ENCODE peak calls at places on chromosomes 7 and 10, in nine cellular contexts. R, C, F, X, P, Q, B, M and Z are unnamed samples.

GRCh38 chr10:118916777-118917176 is 112.7 kb upstream of the NANOS1 start:
- DNase-seq in R (no peak), C (no peak), F (no peak), X (no peak), P (no peak), Q (no peak), B (no peak), M (no peak), Z (no peak)

GRCh38 chr7:131012477-131013031 is 278.5 kb upstream of the KLF14 start:
- DNase-seq in R (no peak), C (no peak), F (no peak), X (no peak), P (no peak), Q (peak; percentile 69), B (no peak), M (no peak), Z (peak; percentile 35)

GRCh38 chr10:100507357-100507732 is 12.3 kb downstream of the SEC31B start:
- DNase-seq in R (no peak), C (no peak), F (no peak), X (no peak), P (no peak), Q (no peak), B (no peak), M (no peak), Z (no peak)

GRCh38 chr7:156027821-156028220 is 215.6 kb upstream of the SHH start:
- DNase-seq in R (no peak), C (no peak), F (no peak), X (no peak), P (no peak), Q (no peak), B (no peak), M (no peak), Z (no peak)

GRCh38 chr7:15692621-15693020 is 6.1 kb upstream of the MEOX2 start:
- DNase-seq in R (no peak), C (no peak), F (no peak), X (no peak), P (no peak), Q (no peak), B (no peak), M (no peak), Z (no peak)

GRCh38 chr7:14377646-14378266 is 388.3 kb upstream of the ETV1 start:
- DNase-seq in R (no peak), C (no peak), F (no peak), X (no peak), P (no peak), Q (peak; percentile 61), B (no peak), M (no peak), Z (no peak)

GRCh38 chr7:72213769-72214168 is 198.4 kb downstream of the CALN1 start:
- DNase-seq in R (no peak), C (no peak), F (no peak), X (no peak), P (no peak), Q (no peak), B (no peak), M (no peak), Z (no peak)

GRCh38 chr10:77230194-77230593 is 407.4 kb downstream of the KCNMA1 start:
- DNase-seq in R (no peak), C (no peak), F (no peak), X (no peak), P (no peak), Q (peak; percentile 43), B (no peak), M (no peak), Z (peak; percentile 50)

GRCh38 chr10:58291538-58292174 is 22.7 kb downstream of the CISD1 start:
- DNase-seq in R (no peak), C (peak; percentile 19), F (peak; percentile 41), X (no peak), P (no peak), Q (peak; percentile 61), B (peak; percentile 55), M (peak; percentile 57), Z (peak; percentile 61)

GRCh38 chr7:37248396-37248836 is 200.2 kb downstream of the ELMO1 start:
- DNase-seq in R (no peak), C (no peak), F (peak; percentile 10), X (no peak), P (peak; percentile 77), Q (no peak), B (peak; percentile 6), M (no peak), Z (no peak)

GRCh38 chr7:2095533-2095932 is 137.2 kb downstream of the MAD1L1 start:
- DNase-seq in R (no peak), C (no peak), F (peak; percentile 56), X (no peak), P (no peak), Q (no peak), B (no peak), M (no peak), Z (no peak)

GRCh38 chr7:41938371-41938770 is 235.5 kb upstream of the INHBA start:
- DNase-seq in R (no peak), C (no peak), F (no peak), X (no peak), P (no peak), Q (no peak), B (no peak), M (no peak), Z (no peak)

GRCh38 chr7:89334785-89335184 is 539.2 kb upstream of the TEX47 start:
- DNase-seq in R (no peak), C (no peak), F (no peak), X (no peak), P (no peak), Q (no peak), B (no peak), M (no peak), Z (no peak)
- TF ChIP-seq CTCF in R (no peak), C (no peak), F (no peak), X (peak; percentile 38), P (no peak), Q (no peak), B (no peak), M (peak; percentile 27), Z (no peak)

DNA sequence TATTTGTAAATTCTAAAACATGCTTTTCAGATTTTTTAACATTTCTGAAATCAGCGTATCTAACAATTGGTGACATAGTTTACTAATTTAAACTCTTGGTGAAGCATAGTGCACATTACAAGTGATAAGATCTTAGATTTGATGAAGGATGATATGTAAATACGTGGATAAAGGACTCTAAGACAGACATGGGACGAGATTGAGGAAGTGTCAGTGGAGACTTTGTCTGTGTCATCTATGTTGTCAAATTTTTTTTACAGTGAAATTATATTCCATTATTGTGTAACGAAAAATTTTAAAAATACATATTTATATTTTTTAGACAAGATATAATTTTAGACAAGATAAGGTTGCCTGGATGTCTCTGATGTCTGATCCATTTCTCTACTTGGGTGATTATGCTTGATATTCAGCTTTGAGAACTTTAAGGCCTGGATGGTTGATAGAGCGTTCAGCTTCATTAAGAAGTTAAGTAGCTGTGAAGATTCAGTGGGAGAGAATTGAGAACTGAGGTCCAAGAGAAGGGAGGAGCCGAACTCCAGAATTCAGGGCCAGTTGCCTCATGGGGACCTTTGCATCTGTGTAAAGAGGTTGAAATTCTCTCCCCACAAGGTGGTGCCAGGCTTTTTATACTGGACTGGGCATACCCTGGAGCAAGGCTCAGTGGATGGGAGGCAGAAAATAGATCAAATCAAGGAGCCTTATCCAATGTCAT is 62.7 kb downstream of the KAT6B start:
- DNase-seq in R (no peak), C (no peak), F (no peak), X (no peak), P (no peak), Q (peak; percentile 30), B (peak; percentile 10), M (no peak), Z (no peak)
- TF ChIP-seq CTCF in R (no peak), C (no peak), F (peak; percentile 5), X (no peak), P (no peak), Q (no peak), B (no peak), M (peak; percentile 19), Z (peak; percentile 14)

DNA sequence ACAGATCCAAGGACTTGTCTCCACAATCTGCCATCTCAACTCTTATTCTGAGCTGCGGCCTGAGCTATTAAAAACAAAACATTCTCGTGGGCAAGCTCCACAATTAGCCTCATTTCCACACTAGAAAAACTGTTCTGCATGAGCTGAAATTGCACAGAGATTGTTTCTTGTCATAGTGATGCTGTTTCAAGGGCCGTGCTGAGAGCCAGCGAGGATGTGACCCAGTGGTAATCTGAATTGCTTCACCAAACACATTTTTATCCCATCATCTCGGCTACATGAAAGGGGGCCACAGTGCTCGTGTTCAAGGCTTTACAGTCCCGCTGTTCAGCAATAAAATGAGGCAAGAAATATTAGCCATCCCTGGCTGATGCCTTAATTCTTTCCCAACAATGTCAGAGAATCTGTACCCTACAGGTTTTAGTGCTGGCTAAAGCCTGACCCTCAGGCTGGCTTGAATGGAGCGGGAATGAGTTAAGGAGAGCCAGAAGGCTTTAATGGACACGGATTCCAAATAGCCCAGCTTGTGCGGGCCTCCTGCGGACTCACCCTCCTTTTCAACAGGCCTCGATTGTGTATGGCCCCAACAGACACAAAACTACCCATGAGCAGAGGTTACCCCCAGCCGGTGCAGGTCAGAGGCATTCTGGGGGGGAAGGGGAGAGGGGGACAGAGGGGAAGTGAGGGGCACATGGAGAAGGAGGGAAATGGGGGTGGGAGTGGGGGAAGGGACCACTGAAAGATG is 2.0 kb upstream of the GDF10 start:
- DNase-seq in R (no peak), C (no peak), F (no peak), X (no peak), P (no peak), Q (no peak), B (no peak), M (no peak), Z (no peak)
- TF ChIP-seq CTCF in R (no peak), C (no peak), F (no peak), X (no peak), P (no peak), Q (no peak), B (no peak), M (no peak), Z (no peak)

GRCh38 chr10:132664883-132665282 is 121.1 kb downstream of the NKX6-2 start:
- DNase-seq in R (peak; percentile 25), C (no peak), F (no peak), X (no peak), P (no peak), Q (no peak), B (no peak), M (no peak), Z (no peak)

GRCh38 chr10:132663666-132664365 is 122.1 kb downstream of the NKX6-2 start:
- DNase-seq in R (peak; percentile 24), C (no peak), F (no peak), X (no peak), P (no peak), Q (peak; percentile 33), B (no peak), M (no peak), Z (peak; percentile 51)

GRCh38 chr10:132665946-132666732 is 119.8 kb downstream of the NKX6-2 start:
- DNase-seq in R (peak; percentile 24), C (no peak), F (no peak), X (no peak), P (no peak), Q (peak; percentile 91), B (no peak), M (no peak), Z (peak; percentile 96)

GRCh38 chr10:132662186-132662920 is 123.6 kb downstream of the NKX6-2 start:
- DNase-seq in R (peak; percentile 35), C (no peak), F (no peak), X (no peak), P (no peak), Q (no peak), B (no peak), M (no peak), Z (no peak)

DNA sequence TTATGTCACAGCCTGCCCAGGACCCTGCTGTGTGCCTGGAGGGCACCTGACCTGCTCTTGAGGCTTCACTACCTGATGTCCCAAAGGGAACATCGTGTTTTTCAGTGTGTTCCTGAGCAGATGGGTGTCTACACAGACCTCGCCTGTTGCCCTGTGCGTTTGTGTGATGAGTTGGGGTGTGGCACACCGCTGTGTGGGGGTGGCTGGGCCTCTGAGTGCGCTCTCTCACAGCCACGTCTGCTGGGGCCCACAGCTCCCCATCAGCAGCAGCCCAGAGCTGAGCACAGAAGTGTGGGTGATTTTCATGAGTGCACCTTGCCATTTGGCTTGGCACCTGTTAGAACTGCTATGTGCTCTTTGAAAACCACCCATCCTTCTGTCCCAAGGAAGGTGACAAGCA is 121.5 kb downstream of the NKX6-2 start:
- DNase-seq in R (peak; percentile 31), C (no peak), F (no peak), X (no peak), P (no peak), Q (peak; percentile 37), B (no peak), M (no peak), Z (peak; percentile 25)
- TF ChIP-seq CTCF in R (no peak), C (no peak), F (no peak), X (no peak), P (no peak), Q (no peak), B (no peak), M (no peak), Z (no peak)